ENCODE peak calls at places on chromosomes 4 and X, in eight cellular contexts. M is Calu3, C is GM12878, V is AG09319, L is dorsolateral prefrontal cortex, X is neural crest cell, F is lower lobe of right lung, R is astrocyte. K is an unnamed sample.

GRCh38 chr4:48268956-48269860 is at the start of gene TEC:
- DNase-seq in R (no peak), C (no peak), M (peak; percentile 50), F (peak; percentile 84), X (peak; percentile 52), L (peak; percentile 35), V (no peak), K (peak; percentile 65)

GRCh38 chr4:52915131-52915645 is 53.1 kb downstream of the RASL11B start:
- DNase-seq in V (no peak), F (no peak), R (no peak), L (no peak), X (no peak), C (no peak), M (no peak), K (no peak)

GRCh38 chrX:43949669-43950068 is 23.5 kb downstream of the NDP start:
- DNase-seq in F (peak; percentile 44), R (no peak), C (no peak), M (peak; percentile 40), V (no peak), X (peak; percentile 11), L (peak; percentile 59), K (no peak)

GRCh38 chrX:84933956-84934556 is 69.6 kb upstream of the APOOL start:
- DNase-seq in C (no peak), X (no peak), M (no peak), F (no peak), R (no peak), L (no peak), V (no peak), K (no peak)

GRCh38 chr4:37130465-37130864 is 114.1 kb upstream of the NWD2 start:
- DNase-seq in L (no peak), M (no peak), C (no peak), R (no peak), V (no peak), X (no peak), F (no peak), K (no peak)

GRCh38 chrX:151488677-151489076 is 74.8 kb upstream of the PASD1 start:
- DNase-seq in L (no peak), C (no peak), M (peak; percentile 4), X (no peak), R (no peak), V (no peak), F (no peak), K (no peak)

GRCh38 chr4:98181815-98182214 is 38.5 kb upstream of the STPG2 start:
- DNase-seq in C (no peak), L (no peak), M (no peak), R (peak; percentile 5), X (no peak), V (no peak), F (no peak), K (no peak)

GRCh38 chr4:5166377-5166776 is 115.1 kb downstream of the STK32B start:
- DNase-seq in L (no peak), R (peak; percentile 6), V (no peak), X (no peak), F (no peak), C (no peak), M (no peak), K (no peak)

GRCh38 chr4:38615847-38616246 is 48.2 kb upstream of the KLF3 start:
- DNase-seq in C (no peak), L (no peak), R (no peak), M (peak; percentile 50), V (no peak), X (no peak), F (no peak), K (no peak)

GRCh38 chrX:137848291-137848905 is 282.5 kb downstream of the ZIC3 start:
- DNase-seq in C (no peak), F (no peak), L (no peak), V (no peak), R (no peak), M (no peak), X (no peak), K (no peak)

GRCh38 chrX:118976599-118977340 is 2.4 kb downstream of the LONRF3 start:
- DNase-seq in C (no peak), M (peak; percentile 79), X (no peak), F (peak; percentile 79), L (no peak), R (no peak), V (no peak), K (peak; percentile 74)

GRCh38 chr4:184443318-184443717 is 31.0 kb downstream of the IRF2 start:
- DNase-seq in X (no peak), V (no peak), R (no peak), F (no peak), L (no peak), C (no peak), M (no peak), K (no peak)

GRCh38 chrX:86133761-86134160 is 14.5 kb upstream of the DACH2 start:
- DNase-seq in X (no peak), M (no peak), L (no peak), F (no peak), R (no peak), C (no peak), V (no peak), K (no peak)

GRCh38 chr4:176277162-176277904 is 8.3 kb upstream of the ASB5 start:
- DNase-seq in L (peak; percentile 66), R (peak; percentile 36), X (peak; percentile 18), V (no peak), M (peak; percentile 58), C (no peak), F (peak; percentile 46), K (peak; percentile 74)

DNA sequence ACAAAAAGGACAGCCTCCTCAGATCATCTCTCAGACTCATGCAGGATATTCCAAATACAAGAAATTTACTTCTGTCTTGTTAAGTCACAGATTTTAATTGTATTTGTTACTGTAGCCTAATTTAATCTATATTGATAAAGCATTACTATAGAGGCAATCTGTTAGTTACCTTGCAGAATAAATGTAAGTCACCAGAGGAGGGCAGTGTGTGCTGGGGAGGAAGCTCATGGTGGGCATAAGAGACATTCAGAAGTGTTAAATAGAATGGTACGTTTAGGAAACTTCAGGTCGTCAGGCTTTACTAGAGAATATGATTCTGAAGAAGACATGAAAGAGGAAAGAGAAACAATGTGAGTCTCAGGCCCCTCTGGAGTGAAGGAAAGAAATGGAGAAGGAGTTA is 37.3 kb upstream of the INPP4B start:
- DNase-seq in L (no peak), R (no peak), V (no peak), X (no peak), M (peak; percentile 14), C (no peak), F (no peak), K (no peak)
- TF ChIP-seq CTCF in L (no peak), R (peak; percentile 22), V (no peak), X (peak; percentile 51), M (no peak), C (peak; percentile 20), F (peak; percentile 24), K (no peak)

GRCh38 chrX:71285929-71286328 is 2.5 kb downstream of the NONO start:
- DNase-seq in L (no peak), F (no peak), X (no peak), V (no peak), M (no peak), C (no peak), R (no peak), K (no peak)

GRCh38 chrX:71282514-71283408 is 674 bp upstream of the NONO start:
- DNase-seq in M (no peak), L (no peak), V (no peak), F (no peak), X (no peak), C (no peak), R (peak; percentile 58), K (no peak)

DNA sequence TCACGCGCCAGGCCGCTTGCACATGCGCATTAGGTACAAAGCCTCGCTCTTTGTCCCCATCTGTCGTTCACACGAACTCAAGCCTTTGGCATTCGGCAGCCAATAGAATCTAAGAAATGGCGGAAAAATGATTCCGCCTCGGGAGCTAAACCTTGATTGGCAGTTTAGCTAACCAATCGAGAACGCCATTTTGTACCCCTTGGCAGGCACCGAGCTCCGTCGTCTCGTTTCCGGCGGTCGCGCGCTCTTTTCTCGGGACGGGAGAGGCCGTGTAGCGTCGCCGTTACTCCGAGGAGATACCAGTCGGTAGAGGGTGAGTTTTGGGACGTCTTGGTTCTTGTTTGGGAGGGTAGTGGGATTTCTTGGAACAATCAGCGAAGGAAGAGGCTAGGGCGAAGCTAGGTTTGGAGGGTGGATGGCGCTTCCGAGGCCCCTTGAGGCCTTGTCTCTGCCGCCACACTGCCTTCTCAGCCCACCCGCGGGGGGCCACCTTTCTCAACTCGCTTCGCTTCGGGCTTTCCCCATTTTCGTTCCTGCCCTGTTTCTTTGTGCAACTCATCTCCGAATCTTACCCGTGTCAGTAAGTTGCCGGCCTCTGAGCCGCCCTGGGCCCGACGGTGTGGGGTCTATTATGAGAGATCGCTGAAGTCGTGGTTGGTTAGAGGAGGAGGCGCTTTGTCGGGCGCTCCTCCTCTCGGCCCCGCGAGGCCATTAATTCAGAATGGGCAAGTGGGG is at the start of gene NONO:
- DNase-seq in V (peak; percentile 96), F (peak; percentile 83), C (peak; percentile 90), M (peak; percentile 90), L (peak; percentile 83), R (peak; percentile 99), X (peak; percentile 74), K (peak; percentile 86)
- TF ChIP-seq CTCF in V (peak; percentile 17), F (no peak), C (no peak), M (no peak), L (no peak), R (no peak), X (no peak), K (no peak)

GRCh38 chr4:94253036-94253435 is 45.4 kb downstream of the SMARCAD1 start:
- DNase-seq in X (no peak), V (no peak), R (peak; percentile 22), C (no peak), M (no peak), F (no peak), L (no peak), K (no peak)

GRCh38 chr4:94256144-94256783 is 48.6 kb downstream of the SMARCAD1 start:
- DNase-seq in F (no peak), C (no peak), V (no peak), L (no peak), M (no peak), R (no peak), X (no peak), K (no peak)

GRCh38 chr4:94262163-94263016 is 54.7 kb downstream of the SMARCAD1 start:
- DNase-seq in R (no peak), M (no peak), L (no peak), V (no peak), X (no peak), C (no peak), F (no peak), K (no peak)

GRCh38 chr4:94251094-94251493 is 43.4 kb downstream of the SMARCAD1 start:
- DNase-seq in X (no peak), C (no peak), V (no peak), F (no peak), R (no peak), M (no peak), L (no peak), K (no peak)

DNA sequence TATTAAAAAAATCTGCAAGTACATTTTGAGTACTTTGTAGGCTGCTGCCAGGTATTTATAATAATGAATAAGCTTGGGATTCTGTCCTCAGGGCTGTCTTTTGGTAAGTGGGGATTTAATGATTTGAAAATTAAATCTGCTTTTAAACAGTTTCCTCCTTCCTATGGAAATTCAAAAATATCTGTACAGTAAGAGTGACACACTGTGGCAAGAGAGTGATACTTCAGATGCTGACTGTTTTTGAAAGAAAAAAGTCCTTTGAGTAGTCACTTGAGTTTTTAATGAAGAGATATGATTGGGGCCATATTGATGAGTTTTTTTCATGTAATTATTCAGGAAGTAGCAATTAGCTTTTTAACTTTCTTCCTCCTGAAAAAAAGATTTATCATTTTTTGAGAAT is 49.2 kb downstream of the SMARCAD1 start:
- DNase-seq in V (no peak), R (no peak), X (no peak), L (no peak), M (no peak), F (no peak), C (no peak), K (no peak)
- TF ChIP-seq CTCF in V (peak; percentile 10), R (peak; percentile 7), X (peak; percentile 44), L (peak; percentile 33), M (no peak), F (peak; percentile 12), C (peak; percentile 23), K (no peak)

GRCh38 chrX:12441376-12442128 is 303.3 kb downstream of the FRMPD4 start:
- DNase-seq in M (no peak), X (no peak), V (peak; percentile 25), C (no peak), R (peak; percentile 77), F (no peak), L (no peak), K (no peak)
- TF ChIP-seq CTCF in M (no peak), X (no peak), V (peak; percentile 5), C (no peak), R (peak; percentile 5), F (no peak), L (no peak), K (no peak)